ENCODE peak calls at places on chromosomes 3 and 15, in nine cellular contexts. One of them, this sample, is unnamed.

GRCh38 chr3:163953526-163953925 is 1124.8 kb downstream of the SI start:
- DNase-seq in H7: no peak
- DNase-seq in stimulated activated CD8-positive, alpha-beta memory T cell treated with anti-CD3 and anti-CD28 coated beads, Interleukin-2, amount 100 ng/mL, for 48 hours: no peak
- DNase-seq in kidney glomerular epithelial cell: no peak
- DNase-seq in glomerular endothelial cell: no peak
- DNase-seq in GM19239: no peak
- DNase-seq in stimulated activated CD4-positive, alpha-beta T cell treated with anti-CD3 and anti-CD28 coated beads, Interleukin-1b, Interleukin-23, amount 100 ng/mL, for 24 hours: no peak
- DNase-seq in NCI-H748 treated with DMSO at 0.1 percent for 48 hours: no peak
- DNase-seq in IMR-90: no peak
- DNase-seq in this sample: no peak

GRCh38 chr3:127097516-127097915 is 95.4 kb upstream of the PRR23E start:
- DNase-seq in H7: peak; percentile 39
- DNase-seq in stimulated activated CD8-positive, alpha-beta memory T cell treated with anti-CD3 and anti-CD28 coated beads, Interleukin-2, amount 100 ng/mL, for 48 hours: no peak
- DNase-seq in kidney glomerular epithelial cell: no peak
- DNase-seq in glomerular endothelial cell: no peak
- DNase-seq in GM19239: no peak
- DNase-seq in stimulated activated CD4-positive, alpha-beta T cell treated with anti-CD3 and anti-CD28 coated beads, Interleukin-1b, Interleukin-23, amount 100 ng/mL, for 24 hours: no peak
- DNase-seq in NCI-H748 treated with DMSO at 0.1 percent for 48 hours: no peak
- DNase-seq in IMR-90: no peak
- DNase-seq in this sample: no peak

GRCh38 chr3:53375019-53375418 is 27.7 kb upstream of the DCP1A start:
- DNase-seq in H7: peak; percentile 79
- DNase-seq in stimulated activated CD8-positive, alpha-beta memory T cell treated with anti-CD3 and anti-CD28 coated beads, Interleukin-2, amount 100 ng/mL, for 48 hours: peak; percentile 39
- DNase-seq in kidney glomerular epithelial cell: peak; percentile 23
- DNase-seq in glomerular endothelial cell: peak; percentile 39
- DNase-seq in GM19239: peak; percentile 65
- DNase-seq in stimulated activated CD4-positive, alpha-beta T cell treated with anti-CD3 and anti-CD28 coated beads, Interleukin-1b, Interleukin-23, amount 100 ng/mL, for 24 hours: peak; percentile 46
- DNase-seq in NCI-H748 treated with DMSO at 0.1 percent for 48 hours: peak; percentile 22
- DNase-seq in IMR-90: peak; percentile 41
- DNase-seq in this sample: peak; percentile 77

GRCh38 chr3:112871735-112872134 is 25.1 kb upstream of the CD200R1L start:
- DNase-seq in H7: peak; percentile 6
- DNase-seq in stimulated activated CD8-positive, alpha-beta memory T cell treated with anti-CD3 and anti-CD28 coated beads, Interleukin-2, amount 100 ng/mL, for 48 hours: no peak
- DNase-seq in kidney glomerular epithelial cell: no peak
- DNase-seq in glomerular endothelial cell: no peak
- DNase-seq in GM19239: no peak
- DNase-seq in stimulated activated CD4-positive, alpha-beta T cell treated with anti-CD3 and anti-CD28 coated beads, Interleukin-1b, Interleukin-23, amount 100 ng/mL, for 24 hours: no peak
- DNase-seq in NCI-H748 treated with DMSO at 0.1 percent for 48 hours: no peak
- DNase-seq in IMR-90: no peak
- DNase-seq in this sample: no peak

GRCh38 chr3:17144665-17144993 is 259.9 kb downstream of the PLCL2 start:
- DNase-seq in H7: no peak
- DNase-seq in stimulated activated CD8-positive, alpha-beta memory T cell treated with anti-CD3 and anti-CD28 coated beads, Interleukin-2, amount 100 ng/mL, for 48 hours: no peak
- DNase-seq in kidney glomerular epithelial cell: no peak
- DNase-seq in glomerular endothelial cell: no peak
- DNase-seq in GM19239: no peak
- DNase-seq in stimulated activated CD4-positive, alpha-beta T cell treated with anti-CD3 and anti-CD28 coated beads, Interleukin-1b, Interleukin-23, amount 100 ng/mL, for 24 hours: no peak
- DNase-seq in NCI-H748 treated with DMSO at 0.1 percent for 48 hours: no peak
- DNase-seq in IMR-90: no peak
- DNase-seq in this sample: no peak

GRCh38 chr3:24505678-24506560 is 11.3 kb upstream of the THRB start:
- DNase-seq in H7: no peak
- DNase-seq in stimulated activated CD8-positive, alpha-beta memory T cell treated with anti-CD3 and anti-CD28 coated beads, Interleukin-2, amount 100 ng/mL, for 48 hours: no peak
- DNase-seq in kidney glomerular epithelial cell: no peak
- DNase-seq in glomerular endothelial cell: no peak
- DNase-seq in GM19239: no peak
- DNase-seq in stimulated activated CD4-positive, alpha-beta T cell treated with anti-CD3 and anti-CD28 coated beads, Interleukin-1b, Interleukin-23, amount 100 ng/mL, for 24 hours: no peak
- DNase-seq in NCI-H748 treated with DMSO at 0.1 percent for 48 hours: no peak
- DNase-seq in IMR-90: no peak
- DNase-seq in this sample: no peak

GRCh38 chr3:187979543-187979942 is 174.4 kb upstream of the LPP start:
- DNase-seq in H7: no peak
- DNase-seq in stimulated activated CD8-positive, alpha-beta memory T cell treated with anti-CD3 and anti-CD28 coated beads, Interleukin-2, amount 100 ng/mL, for 48 hours: no peak
- DNase-seq in kidney glomerular epithelial cell: no peak
- DNase-seq in glomerular endothelial cell: no peak
- DNase-seq in GM19239: no peak
- DNase-seq in stimulated activated CD4-positive, alpha-beta T cell treated with anti-CD3 and anti-CD28 coated beads, Interleukin-1b, Interleukin-23, amount 100 ng/mL, for 24 hours: no peak
- DNase-seq in NCI-H748 treated with DMSO at 0.1 percent for 48 hours: no peak
- DNase-seq in IMR-90: no peak
- DNase-seq in this sample: no peak

GRCh38 chr15:84864429-84864795 is 20.1 kb upstream of the SLC28A1 start:
- DNase-seq in H7: no peak
- DNase-seq in stimulated activated CD8-positive, alpha-beta memory T cell treated with anti-CD3 and anti-CD28 coated beads, Interleukin-2, amount 100 ng/mL, for 48 hours: no peak
- DNase-seq in kidney glomerular epithelial cell: no peak
- DNase-seq in glomerular endothelial cell: no peak
- DNase-seq in GM19239: no peak
- DNase-seq in stimulated activated CD4-positive, alpha-beta T cell treated with anti-CD3 and anti-CD28 coated beads, Interleukin-1b, Interleukin-23, amount 100 ng/mL, for 24 hours: no peak
- DNase-seq in NCI-H748 treated with DMSO at 0.1 percent for 48 hours: no peak
- DNase-seq in IMR-90: no peak
- DNase-seq in this sample: no peak

GRCh38 chr15:92636950-92637481 is 18.6 kb downstream of the FAM174B start:
- DNase-seq in H7: peak; percentile 78
- DNase-seq in stimulated activated CD8-positive, alpha-beta memory T cell treated with anti-CD3 and anti-CD28 coated beads, Interleukin-2, amount 100 ng/mL, for 48 hours: no peak
- DNase-seq in kidney glomerular epithelial cell: no peak
- DNase-seq in glomerular endothelial cell: no peak
- DNase-seq in GM19239: no peak
- DNase-seq in stimulated activated CD4-positive, alpha-beta T cell treated with anti-CD3 and anti-CD28 coated beads, Interleukin-1b, Interleukin-23, amount 100 ng/mL, for 24 hours: no peak
- DNase-seq in NCI-H748 treated with DMSO at 0.1 percent for 48 hours: no peak
- DNase-seq in IMR-90: no peak
- DNase-seq in this sample: no peak

GRCh38 chr15:77144492-77145070 is 73.7 kb upstream of the TSPAN3 start:
- DNase-seq in H7: no peak
- DNase-seq in stimulated activated CD8-positive, alpha-beta memory T cell treated with anti-CD3 and anti-CD28 coated beads, Interleukin-2, amount 100 ng/mL, for 48 hours: no peak
- DNase-seq in kidney glomerular epithelial cell: peak; percentile 79
- DNase-seq in glomerular endothelial cell: no peak
- DNase-seq in GM19239: no peak
- DNase-seq in stimulated activated CD4-positive, alpha-beta T cell treated with anti-CD3 and anti-CD28 coated beads, Interleukin-1b, Interleukin-23, amount 100 ng/mL, for 24 hours: no peak
- DNase-seq in NCI-H748 treated with DMSO at 0.1 percent for 48 hours: no peak
- DNase-seq in IMR-90: peak; percentile 97
- DNase-seq in this sample: no peak

GRCh38 chr3:27554706-27555105 is 70.5 kb upstream of the SLC4A7 start:
- DNase-seq in H7: no peak
- DNase-seq in stimulated activated CD8-positive, alpha-beta memory T cell treated with anti-CD3 and anti-CD28 coated beads, Interleukin-2, amount 100 ng/mL, for 48 hours: no peak
- DNase-seq in kidney glomerular epithelial cell: no peak
- DNase-seq in glomerular endothelial cell: no peak
- DNase-seq in GM19239: no peak
- DNase-seq in stimulated activated CD4-positive, alpha-beta T cell treated with anti-CD3 and anti-CD28 coated beads, Interleukin-1b, Interleukin-23, amount 100 ng/mL, for 24 hours: no peak
- DNase-seq in NCI-H748 treated with DMSO at 0.1 percent for 48 hours: no peak
- DNase-seq in IMR-90: no peak
- DNase-seq in this sample: no peak

GRCh38 chr15:70098461-70099166 is 897 bp upstream of the TLE3 start:
- DNase-seq in H7: peak; percentile 77
- DNase-seq in stimulated activated CD8-positive, alpha-beta memory T cell treated with anti-CD3 and anti-CD28 coated beads, Interleukin-2, amount 100 ng/mL, for 48 hours: no peak
- DNase-seq in kidney glomerular epithelial cell: no peak
- DNase-seq in glomerular endothelial cell: no peak
- DNase-seq in GM19239: no peak
- DNase-seq in stimulated activated CD4-positive, alpha-beta T cell treated with anti-CD3 and anti-CD28 coated beads, Interleukin-1b, Interleukin-23, amount 100 ng/mL, for 24 hours: no peak
- DNase-seq in NCI-H748 treated with DMSO at 0.1 percent for 48 hours: peak; percentile 18
- DNase-seq in IMR-90: no peak
- DNase-seq in this sample: peak; percentile 53

This sample was measured in Peyer's patch.